ENCODE peak calls at places on chromosome 1, in six cellular contexts. L is astrocyte of the spinal cord; A is CD4-positive, alpha-beta memory T cell; Y is bronchial epithelial cell; Z is lower leg skin; C is mucosa of descending colon. X is an unnamed sample.

GRCh38 chr1:151680812-151681211 is 35.8 kb downstream of the CELF3 start:
- DNase-seq in Y (peak), C (no peak), Z (no peak), L (peak), A (no peak), X (peak)

GRCh38 chr1:2974701-2975301 is 46.5 kb upstream of the ACTRT2 start:
- DNase-seq in C (no peak), A (no peak), Z (peak), Y (no peak), L (no peak), X (no peak)

GRCh38 chr1:20604678-20605077 is 15.8 kb downstream of the CDA start:
- DNase-seq in C (no peak), Z (no peak), Y (peak), A (no peak), L (no peak), X (no peak)

GRCh38 chr1:94144836-94145235 is 23.9 kb upstream of the ABCA4 start:
- DNase-seq in L (no peak), C (no peak), Y (no peak), Z (no peak), A (no peak), X (no peak)

GRCh38 chr1:156513189-156513588 is 12.6 kb upstream of the MEF2D start:
- DNase-seq in Z (no peak), L (no peak), A (no peak), Y (no peak), C (no peak), X (no peak)

GRCh38 chr1:99681583-99681982 is 35.7 kb downstream of the PALMD start:
- DNase-seq in Z (no peak), L (no peak), Y (no peak), A (no peak), C (no peak), X (no peak)

GRCh38 chr1:183019126-183019740 is 4.0 kb upstream of the LAMC1 start:
- DNase-seq in C (no peak), Y (peak), A (no peak), L (no peak), Z (no peak), X (no peak)

GRCh38 chr1:245074232-245074747 is 80.5 kb upstream of the KIF26B start:
- DNase-seq in Z (no peak), L (peak), A (no peak), Y (peak), C (no peak), X (no peak)

GRCh38 chr1:187999973-188000372 is 1171.2 kb downstream of the PLA2G4A start:
- DNase-seq in A (no peak), C (no peak), Z (no peak), Y (peak), L (no peak), X (no peak)

GRCh38 chr1:145936247-145936646 is 9.0 kb upstream of the RBM8A start:
- DNase-seq in A (no peak), L (no peak), Z (no peak), Y (no peak), C (no peak), X (no peak)

GRCh38 chr1:99705385-99705784 is 59.5 kb downstream of the PALMD start:
- DNase-seq in C (no peak), Z (no peak), L (no peak), A (no peak), Y (no peak), X (no peak)

GRCh38 chr1:3067301-3067670 is 1.7 kb upstream of the PRDM16 start:
- DNase-seq in A (no peak), L (no peak), Z (peak), C (peak), Y (no peak), X (no peak)

DNA sequence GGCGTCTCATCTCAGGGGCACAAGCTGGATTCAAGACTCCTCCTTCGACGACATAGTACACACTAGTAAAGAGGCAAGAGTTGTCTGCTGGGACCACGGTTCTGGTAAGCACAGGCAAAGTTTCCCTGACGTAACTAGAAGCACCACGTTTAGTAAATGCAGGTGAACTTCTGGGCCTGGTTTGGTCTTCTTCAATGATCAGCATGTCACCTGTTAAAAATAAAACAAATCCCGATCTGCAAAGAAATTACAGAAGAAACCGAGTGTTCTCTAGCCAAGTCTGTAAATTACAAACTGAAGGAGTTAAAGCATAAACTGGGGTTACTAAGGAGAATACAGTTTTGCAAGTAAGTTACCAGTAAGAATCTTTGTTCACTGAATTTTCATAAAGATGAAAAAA is 1.5 kb downstream of the YOD1 start:
- DNase-seq in A (no peak), Y (no peak), Z (no peak), L (no peak), C (no peak), X (no peak)
- H3K4me3 ChIP-seq in A (no peak), Y (no peak), Z (no peak), L (peak), C (no peak), X (peak)

GRCh38 chr1:61344711-61345110 is 262.4 kb downstream of the NFIA start:
- DNase-seq in A (no peak), L (peak), C (no peak), Z (no peak), Y (no peak), X (no peak)
- H3K4me3 ChIP-seq in A (no peak), L (no peak), C (no peak), Z (no peak), Y (no peak), X (no peak)

GRCh38 chr1:15757016-15757543 is 1.5 kb upstream of the FBLIM1 start:
- DNase-seq in C (no peak), L (no peak), Z (no peak), Y (no peak), A (no peak), X (no peak)
- H3K4me3 ChIP-seq in C (peak), L (no peak), Z (no peak), Y (no peak), A (no peak), X (no peak)

DNA sequence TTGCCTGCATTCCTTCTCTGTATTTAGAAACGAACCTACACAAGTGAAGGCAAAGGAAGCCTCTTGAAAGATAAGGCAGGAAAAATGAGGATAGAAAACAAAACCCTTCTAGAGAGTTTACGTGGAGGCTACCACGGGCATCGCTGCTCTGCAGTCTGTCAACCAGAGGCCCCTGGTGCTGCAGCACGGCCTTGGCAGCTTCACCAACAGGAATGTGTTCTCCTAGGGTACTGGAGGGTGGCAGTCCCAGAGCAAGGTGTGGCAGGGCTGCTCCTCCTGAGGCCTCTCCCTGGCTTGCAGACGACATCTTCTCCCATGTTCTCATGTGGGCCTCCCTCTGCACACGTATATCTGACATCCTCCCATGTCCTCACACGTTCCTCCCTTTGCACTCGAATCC is 57.6 kb upstream of the SAMD11 start:
- DNase-seq in L (no peak), A (no peak), C (no peak), Y (no peak), Z (no peak), X (no peak)
- H3K4me3 ChIP-seq in L (no peak), A (no peak), C (no peak), Y (no peak), Z (no peak), X (no peak)

DNA sequence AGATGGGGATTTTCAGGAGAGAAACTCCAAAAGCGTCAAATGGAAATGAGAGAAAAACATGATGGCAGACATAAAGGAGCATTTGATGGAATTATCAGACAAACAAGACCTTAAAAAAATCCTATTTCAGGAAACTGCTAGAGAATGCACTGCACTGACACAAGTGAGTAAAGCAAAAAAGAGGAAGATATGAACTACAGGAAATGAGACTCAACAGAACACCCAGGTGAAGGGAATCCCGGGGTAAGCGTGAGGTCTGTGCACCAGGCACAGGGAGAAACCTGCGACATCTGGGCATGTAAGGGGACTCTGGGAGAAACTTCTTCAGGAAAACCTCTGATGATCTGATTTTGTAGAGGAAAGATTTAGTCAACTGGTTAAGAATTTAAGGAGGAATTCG is 2.8 kb downstream of the TARBP1 start:
- DNase-seq in Z (no peak), C (no peak), A (no peak), Y (no peak), L (no peak), X (no peak)
- H3K4me3 ChIP-seq in Z (no peak), C (no peak), A (no peak), Y (no peak), L (no peak), X (no peak)

GRCh38 chr1:248821641-248822040 is 4.1 kb downstream of the SH3BP5L start:
- DNase-seq in A (no peak), Z (peak), L (no peak), Y (no peak), C (no peak), X (no peak)
- H3K4me3 ChIP-seq in A (no peak), Z (no peak), L (no peak), Y (no peak), C (no peak), X (no peak)

GRCh38 chr1:167454304-167454928 is 63.9 kb downstream of the CD247 start:
- DNase-seq in Z (peak), A (peak), C (no peak), Y (no peak), L (no peak), X (no peak)
- H3K4me3 ChIP-seq in Z (peak), A (peak), C (peak), Y (peak), L (peak), X (peak)

GRCh38 chr1:153546796-153547559 is 1.4 kb upstream of the S100A4 start:
- DNase-seq in L (no peak), Y (no peak), C (no peak), A (no peak), Z (peak), X (no peak)
- H3K4me3 ChIP-seq in L (no peak), Y (no peak), C (no peak), A (peak), Z (no peak), X (no peak)

DNA sequence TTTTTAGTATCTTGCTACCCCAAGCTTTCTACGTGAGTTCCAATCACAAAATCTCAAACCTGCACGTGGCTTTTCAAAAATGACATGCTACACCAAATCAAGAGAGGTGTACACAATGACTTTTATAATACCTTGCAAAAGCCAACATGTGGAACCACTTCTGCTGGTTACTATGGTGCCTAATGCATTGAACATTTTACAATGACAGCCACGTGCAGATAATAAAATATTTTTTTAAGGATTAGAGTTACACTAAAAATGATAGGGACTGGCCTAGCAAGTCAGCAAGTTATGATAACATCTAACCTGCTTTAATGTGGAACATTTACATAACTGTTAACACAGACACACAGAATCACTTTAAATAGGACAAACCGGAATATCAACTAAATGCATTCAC is 30.2 kb downstream of the EYA3 start:
- DNase-seq in L (no peak), A (no peak), Y (peak), C (no peak), Z (no peak), X (no peak)
- H3K4me3 ChIP-seq in L (no peak), A (no peak), Y (no peak), C (no peak), Z (no peak), X (no peak)

DNA sequence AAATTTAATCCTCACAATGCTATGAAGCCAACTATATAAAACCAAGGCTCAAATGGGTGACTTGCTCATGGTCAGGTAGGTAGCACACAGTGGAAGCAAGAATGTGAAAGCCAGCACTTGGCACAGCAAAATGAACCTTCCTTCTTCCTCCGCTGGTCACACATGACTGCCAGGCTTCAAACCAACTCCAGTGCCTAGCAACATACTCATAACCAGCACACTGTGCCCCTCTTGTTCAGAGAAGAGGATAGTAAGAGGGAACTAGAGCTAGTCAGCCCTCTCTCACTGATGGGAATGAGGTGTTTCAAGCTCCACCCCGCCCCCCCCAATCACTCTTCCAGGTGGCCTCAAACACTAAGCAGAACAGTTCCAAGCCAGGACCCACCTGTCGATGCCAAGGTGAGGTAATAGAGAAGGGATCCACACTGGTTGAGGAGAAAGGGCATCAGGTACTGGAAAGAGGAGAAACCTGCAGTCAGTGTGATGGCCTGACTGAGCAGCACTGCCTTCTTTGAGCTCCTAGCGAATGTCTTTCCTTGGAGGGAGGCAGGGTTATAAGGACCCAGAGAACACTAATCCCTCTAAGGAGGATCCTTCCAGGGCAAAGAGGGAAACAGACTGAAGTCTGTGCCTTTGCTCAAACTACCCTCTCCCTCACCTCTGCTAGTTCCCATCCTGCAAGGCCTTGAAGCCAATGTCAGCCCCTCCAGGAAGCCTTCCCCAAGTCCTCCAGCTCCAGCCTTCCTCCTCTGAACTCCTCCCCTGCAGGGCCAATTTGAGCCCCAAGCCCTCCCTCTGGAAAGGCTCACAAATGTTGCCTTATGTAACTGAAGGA is 1.2 kb downstream of the TMEM234 start:
- DNase-seq in Y (no peak), C (no peak), A (no peak), Z (no peak), L (no peak), X (no peak)
- H3K4me3 ChIP-seq in Y (peak), C (no peak), A (peak), Z (no peak), L (peak), X (peak)